ENCODE peak calls at places on chromosome 12, in six cellular contexts. A is lower leg skin, S is AG08395, R is NCI-H510A treated with DMSO at 0.1 percent for 48 hours, P is body of pancreas, D is AG08396. J is an unnamed sample.

GRCh38 chr12:26630546-26631027 is 202.4 kb downstream of the ITPR2 start:
- DNase-seq in P (no peak), D (peak; percentile 14), S (no peak), R (no peak), A (no peak), J (peak; percentile 62)

GRCh38 chr12:98519257-98519907 is 4.0 kb downstream of the TMPO start:
- DNase-seq in S (no peak), P (no peak), D (no peak), A (no peak), R (no peak), J (no peak)

GRCh38 chr12:65720739-65721138 is 103.5 kb upstream of the HMGA2 start:
- DNase-seq in D (no peak), A (no peak), R (no peak), S (peak; percentile 37), P (no peak), J (no peak)

GRCh38 chr12:89354630-89354931 is 2.3 kb upstream of the DUSP6 start:
- DNase-seq in P (no peak), A (no peak), D (no peak), S (peak; percentile 15), R (no peak), J (no peak)

GRCh38 chr12:123696641-123697040 is 15.5 kb upstream of the ATP6V0A2 start:
- DNase-seq in A (no peak), R (peak; percentile 61), S (no peak), P (no peak), D (no peak), J (no peak)

GRCh38 chr12:119444462-119445044 is 110.0 kb downstream of the CCDC60 start:
- DNase-seq in R (peak; percentile 17), D (no peak), S (no peak), P (peak; percentile 30), A (no peak), J (peak; percentile 59)

GRCh38 chr12:32926356-32926755 is 29.8 kb upstream of the PKP2 start:
- DNase-seq in D (no peak), A (no peak), P (no peak), R (no peak), S (no peak), J (no peak)

GRCh38 chr12:57095440-57095839 is 6.5 kb downstream of the NAB2 start:
- DNase-seq in A (peak; percentile 84), D (no peak), P (no peak), S (no peak), R (no peak), J (no peak)

GRCh38 chr12:130764475-130765185 is 48.5 kb upstream of the RIMBP2 start:
- DNase-seq in P (no peak), A (no peak), S (no peak), R (no peak), D (peak; percentile 23), J (no peak)

J was measured in left lobe of liver.